ENCODE peak calls at places on chromosomes 1 and 21, in four cellular contexts. E is WTC11, L is HepG2, Q is K562. I is an unnamed sample.

GRCh38 chr1:31831397-31832378 is 15.9 kb upstream of the SPOCD1 start:
- DNase-seq in E (no peak), L (peak), Q (no peak), I (no peak)

GRCh38 chr1:43766818-43767525 is 59.6 kb downstream of the ST3GAL3 start:
- DNase-seq in L (no peak), Q (no peak), E (peak), I (no peak)

GRCh38 chr1:37035828-37036666 is 1.7 kb upstream of the GRIK3 start:
- DNase-seq in E (peak), Q (peak), L (no peak), I (no peak)

GRCh38 chr21:34797202-34797527 is 128.4 kb downstream of the CLIC6 start:
- DNase-seq in E (no peak), Q (no peak), L (no peak), I (no peak)

GRCh38 chr1:66434096-66434495 is 99.9 kb upstream of the SGIP1 start:
- DNase-seq in E (no peak), Q (no peak), L (no peak), I (no peak)

GRCh38 chr1:203557958-203558760 is 64.2 kb downstream of the OPTC start:
- DNase-seq in Q (no peak), L (no peak), E (no peak), I (peak)

GRCh38 chr1:160567858-160568682 is 11.2 kb downstream of the CD84 start:
- DNase-seq in L (no peak), Q (peak), E (no peak), I (no peak)

GRCh38 chr1:229204863-229205777 is 65.8 kb upstream of the RAB4A start:
- DNase-seq in Q (no peak), E (no peak), L (no peak), I (no peak)

GRCh38 chr1:185996211-185996610 is 262.0 kb downstream of the HMCN1 start:
- DNase-seq in Q (no peak), E (no peak), L (no peak), I (no peak)

GRCh38 chr1:155124503-155125463 is 2.9 kb upstream of the EFNA1 start:
- DNase-seq in Q (no peak), E (peak), L (no peak), I (peak)

GRCh38 chr1:55213885-55214213 is 1.3 kb downstream of the USP24 start:
- DNase-seq in Q (no peak), L (no peak), E (no peak), I (no peak)

GRCh38 chr1:27542463-27543273 is 52.7 kb upstream of the WASF2 start:
- DNase-seq in E (no peak), L (peak), Q (peak), I (peak)

GRCh38 chr1:234125283-234125682 is 220.8 kb downstream of the SLC35F3 start:
- DNase-seq in Q (peak), L (peak), E (peak), I (no peak)

GRCh38 chr1:62425041-62425440 is 11.8 kb upstream of the USP1 start:
- DNase-seq in Q (no peak), E (no peak), L (peak), I (no peak)

GRCh38 chr21:27076035-27076434 is 109.1 kb upstream of the ADAMTS5 start:
- DNase-seq in L (no peak), E (no peak), Q (no peak), I (no peak)

GRCh38 chr1:27489973-27490741 is at the start of gene WASF2:
- DNase-seq in E (peak), Q (peak), L (peak), I (peak)

GRCh38 chr1:185207980-185208602 is 51.1 kb downstream of the SWT1 start:
- DNase-seq in L (no peak), E (no peak), Q (no peak), I (no peak)

GRCh38 chr1:47572731-47573505 is 135.1 kb downstream of the FOXD2 start:
- DNase-seq in E (no peak), Q (no peak), L (no peak), I (no peak)

GRCh38 chr1:52511439-52511838 is 41.5 kb downstream of the TUT4 start:
- DNase-seq in Q (no peak), L (no peak), E (no peak), I (no peak)

GRCh38 chr1:18540136-18540765 is 59.5 kb downstream of the KLHDC7A start:
- DNase-seq in E (no peak), L (no peak), Q (no peak), I (no peak)

GRCh38 chr21:43269461-43269860 is 100.7 kb downstream of the CRYAA start:
- DNase-seq in E (peak), Q (peak), L (no peak), I (no peak)

GRCh38 chr1:227378876-227379554 is 60.7 kb upstream of the CDC42BPA start:
- DNase-seq in E (no peak), L (no peak), Q (peak), I (no peak)

GRCh38 chr1:11030865-11031264 is 16.2 kb downstream of the MASP2 start:
- DNase-seq in L (no peak), E (no peak), Q (no peak), I (no peak)

GRCh38 chr1:4485398-4485797 is 169.0 kb upstream of the AJAP1 start:
- DNase-seq in Q (no peak), E (no peak), L (no peak), I (no peak)

GRCh38 chr1:52913537-52913936 is 8.0 kb downstream of the ECHDC2 start:
- DNase-seq in Q (peak), E (peak), L (peak), I (no peak)

GRCh38 chr1:98203461-98203860 is 282.6 kb upstream of the DPYD start:
- DNase-seq in Q (no peak), L (no peak), E (no peak), I (no peak)

GRCh38 chr1:236010443-236010842 is 54.4 kb downstream of the NID1 start:
- DNase-seq in Q (no peak), L (no peak), E (no peak), I (no peak)

GRCh38 chr1:89692601-89693503 is 59.9 kb downstream of the LRRC8C start:
- DNase-seq in L (no peak), Q (no peak), E (no peak), I (no peak)

GRCh38 chr1:34758751-34759150 is 789 bp upstream of the GJB4 start:
- DNase-seq in E (no peak), Q (no peak), L (no peak), I (no peak)

GRCh38 chr1:58687516-58687915 is 12.3 kb downstream of the MYSM1 start:
- DNase-seq in L (no peak), Q (no peak), E (no peak), I (no peak)

GRCh38 chr1:155696524-155696923 is 7.6 kb downstream of the DAP3 start:
- DNase-seq in L (no peak), Q (no peak), E (no peak), I (no peak)

GRCh38 chr1:20291621-20292020 is 946 bp downstream of the VWA5B1 start:
- DNase-seq in E (peak), L (no peak), Q (no peak), I (no peak)

GRCh38 chr1:166379447-166379846 is 212.6 kb upstream of the FAM78B start:
- DNase-seq in E (no peak), Q (peak), L (no peak), I (peak)

GRCh38 chr21:45074818-45075605 is 632 bp downstream of the ADARB1 start:
- DNase-seq in E (peak), L (no peak), Q (peak), I (no peak)

GRCh38 chr1:221303623-221304022 is 424.4 kb downstream of the HLX start:
- DNase-seq in Q (no peak), L (no peak), E (no peak), I (no peak)

GRCh38 chr1:29642519-29642918 is 406.2 kb downstream of the PTPRU start:
- DNase-seq in L (no peak), E (no peak), Q (no peak), I (no peak)

GRCh38 chr1:222167111-222167510 is 380.8 kb downstream of the HHIPL2 start:
- DNase-seq in E (peak), L (no peak), Q (peak), I (peak)

GRCh38 chr1:202643397-202644218 is 66.6 kb downstream of the SYT2 start:
- DNase-seq in E (peak), Q (no peak), L (no peak), I (no peak)

GRCh38 chr1:224211262-224211962 is 28.4 kb downstream of the DEGS1 start:
- DNase-seq in L (peak), Q (no peak), E (no peak), I (peak)

GRCh38 chr1:180482425-180483275 is 19.7 kb downstream of the ACBD6 start:
- DNase-seq in E (no peak), L (peak), Q (peak), I (peak)
- TF ChIP-seq NR3C1 in E (no peak), L (no peak), Q (no peak), I (no peak)

GRCh38 chr1:91613594-91613993 is 112.9 kb downstream of the CDC7 start:
- DNase-seq in E (no peak), Q (no peak), L (no peak), I (peak)
- TF ChIP-seq NR3C1 in E (no peak), Q (no peak), L (no peak), I (no peak)

DNA sequence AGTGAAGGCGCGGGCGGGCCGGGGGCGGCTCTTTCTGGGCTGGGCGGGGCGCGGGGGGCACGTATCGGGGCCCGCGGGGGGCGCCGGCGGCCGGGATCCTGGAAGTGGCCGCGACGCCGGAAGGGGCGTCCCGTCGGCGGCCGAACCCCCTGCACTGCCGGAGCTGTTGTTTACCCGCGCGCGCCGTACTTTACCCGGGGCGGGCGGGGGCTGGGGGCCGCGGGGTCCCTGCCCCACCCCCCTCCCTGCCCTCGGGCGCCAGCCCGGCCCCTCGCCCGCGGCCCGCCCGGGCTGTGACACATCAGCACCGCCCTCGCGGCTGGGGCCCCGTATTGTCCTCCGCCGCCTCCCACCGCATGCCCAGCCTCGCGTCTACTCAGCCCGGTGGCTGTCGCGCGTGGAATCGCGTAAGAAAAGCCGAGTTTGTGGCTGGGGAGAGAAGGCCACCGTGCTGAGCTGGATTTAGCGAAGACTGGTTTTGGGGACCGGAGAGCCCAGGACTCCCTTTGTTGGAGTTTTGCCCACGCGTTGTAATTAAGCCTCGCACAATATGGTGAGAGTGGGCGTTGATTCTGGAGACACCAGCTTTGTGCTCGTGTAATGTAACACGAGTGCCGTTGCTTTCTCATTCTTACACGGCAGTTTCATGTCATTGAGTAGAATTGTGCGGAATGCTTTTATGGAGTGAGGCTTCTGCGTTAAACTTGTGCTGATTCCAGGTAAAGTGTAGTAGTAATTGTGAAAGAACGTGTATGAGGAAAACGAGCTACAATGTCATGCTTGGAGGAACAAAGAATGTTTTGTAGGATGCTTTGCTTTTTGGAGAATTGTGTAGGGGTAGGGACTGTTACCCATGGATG is 554 bp downstream of the BACH1 start:
- DNase-seq in Q (peak), L (peak), E (peak), I (peak)
- TF ChIP-seq NR3C1 in Q (no peak), L (no peak), E (no peak), I (no peak)

DNA sequence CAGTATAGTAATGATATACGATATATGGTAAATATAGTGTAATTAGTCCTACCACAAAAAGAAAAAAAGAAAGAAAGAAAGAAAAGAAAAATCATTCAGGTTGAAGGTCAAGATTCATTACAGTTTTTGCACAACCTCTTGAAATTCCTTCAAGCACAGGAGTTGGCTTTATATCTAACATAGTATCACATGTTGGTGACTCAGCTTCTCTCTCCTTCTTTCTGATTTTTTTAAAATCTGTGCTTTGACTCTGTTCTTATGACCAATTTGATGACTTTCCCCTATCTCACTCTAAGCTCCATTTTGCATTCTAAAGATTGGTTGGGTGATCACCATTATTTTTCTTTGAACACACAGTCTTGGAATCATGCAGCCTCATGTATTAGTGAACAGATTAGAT is 148.2 kb upstream of the COL11A1 start:
- DNase-seq in L (no peak), Q (no peak), E (no peak), I (no peak)
- TF ChIP-seq NR3C1 in L (no peak), Q (no peak), E (no peak), I (no peak)

GRCh38 chr1:194487172-194487571 is 1300.8 kb upstream of the B3GALT2 start:
- DNase-seq in Q (no peak), E (no peak), L (no peak), I (no peak)
- TF ChIP-seq NR3C1 in Q (no peak), E (no peak), L (no peak), I (no peak)

GRCh38 chr1:216533786-216534185 is 110.5 kb upstream of the USH2A start:
- DNase-seq in Q (no peak), E (no peak), L (no peak), I (no peak)
- TF ChIP-seq NR3C1 in Q (no peak), E (no peak), L (no peak), I (no peak)

DNA sequence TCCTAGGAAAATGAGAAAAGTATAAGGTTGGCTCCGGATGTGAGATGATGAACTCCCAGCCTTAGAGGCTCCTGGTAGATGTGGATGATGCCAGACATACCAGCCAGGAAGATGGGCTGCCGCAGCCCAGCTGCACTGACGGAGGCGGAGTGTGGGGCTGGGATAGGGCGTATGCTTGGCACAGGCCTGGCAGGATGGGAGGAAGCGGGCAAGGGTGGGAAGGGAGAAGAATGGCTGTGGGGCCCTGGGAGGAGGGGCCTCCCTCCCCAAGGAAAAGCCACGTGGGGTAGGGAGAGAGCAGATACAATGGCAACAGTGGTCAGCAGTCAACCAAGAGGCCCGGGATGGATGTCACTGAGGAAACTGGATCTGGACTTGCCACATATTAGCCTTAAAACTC is 41.3 kb upstream of the KIF21B start:
- DNase-seq in L (no peak), Q (no peak), E (no peak), I (no peak)
- TF ChIP-seq NR3C1 in L (no peak), Q (no peak), E (no peak), I (no peak)

GRCh38 chr1:63704443-63704842 is 69.4 kb upstream of the ROR1 start:
- DNase-seq in L (no peak), E (no peak), Q (no peak), I (peak)
- TF ChIP-seq NR3C1 in L (no peak), E (no peak), Q (no peak), I (no peak)

GRCh38 chr1:231032963-231033362 is 7.1 kb downstream of the FAM89A start:
- DNase-seq in Q (no peak), L (no peak), E (no peak), I (no peak)
- TF ChIP-seq NR3C1 in Q (no peak), L (no peak), E (no peak), I (no peak)

DNA sequence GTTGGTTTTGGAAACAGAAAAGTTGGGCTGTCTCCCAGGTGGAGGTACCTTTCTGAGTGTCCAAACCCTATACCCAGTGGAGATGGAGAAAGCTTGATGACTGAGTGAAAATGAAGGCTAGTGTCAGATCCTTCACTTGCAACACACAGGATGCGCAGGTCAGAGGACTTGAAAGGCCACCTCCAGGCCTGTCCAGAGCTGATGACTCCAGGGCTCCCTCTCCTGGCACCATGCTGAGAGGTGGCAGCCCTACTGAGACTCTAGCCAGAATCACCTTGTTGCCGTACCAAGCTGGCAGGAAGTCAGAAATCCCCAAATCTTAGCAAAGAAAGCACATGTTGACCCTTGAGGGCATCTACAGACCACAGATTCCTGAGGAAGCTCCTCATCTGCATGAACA is 16.4 kb downstream of the KNCN start:
- DNase-seq in L (peak), Q (peak), E (no peak), I (peak)
- TF ChIP-seq NR3C1 in L (no peak), Q (no peak), E (no peak), I (no peak)